ENCODE peak calls at places on chromosomes 13 and 19, in six cellular contexts. One of them, this sample, is unnamed.

GRCh38 chr13:51793570-51794273 is 10.2 kb downstream of the DHRS12 start:
- DNase-seq in GM23338: no peak
- DNase-seq in bronchial epithelial cell: peak
- DNase-seq in left lung: no peak
- DNase-seq in ovary: no peak
- DNase-seq in foreskin fibroblast: peak
- DNase-seq in this sample: peak

GRCh38 chr19:41543582-41543981 is 32.4 kb upstream of the CEACAM21 start:
- DNase-seq in GM23338: no peak
- DNase-seq in bronchial epithelial cell: no peak
- DNase-seq in left lung: no peak
- DNase-seq in ovary: no peak
- DNase-seq in foreskin fibroblast: no peak
- DNase-seq in this sample: no peak

GRCh38 chr19:10797541-10798256 is 38.3 kb downstream of the TMED1 start:
- DNase-seq in GM23338: no peak
- DNase-seq in bronchial epithelial cell: no peak
- DNase-seq in left lung: no peak
- DNase-seq in ovary: no peak
- DNase-seq in foreskin fibroblast: no peak
- DNase-seq in this sample: no peak

GRCh38 chr13:106491928-106492327 is 43.5 kb downstream of the EFNB2 start:
- DNase-seq in GM23338: no peak
- DNase-seq in bronchial epithelial cell: no peak
- DNase-seq in left lung: no peak
- DNase-seq in ovary: no peak
- DNase-seq in foreskin fibroblast: no peak
- DNase-seq in this sample: no peak

GRCh38 chr19:7528522-7529245 is 6.3 kb downstream of the MCOLN1 start:
- DNase-seq in GM23338: no peak
- DNase-seq in bronchial epithelial cell: no peak
- DNase-seq in left lung: no peak
- DNase-seq in ovary: no peak
- DNase-seq in foreskin fibroblast: no peak
- DNase-seq in this sample: no peak

GRCh38 chr19:21164541-21164940 is 22.7 kb downstream of the ZNF431 start:
- DNase-seq in GM23338: no peak
- DNase-seq in bronchial epithelial cell: no peak
- DNase-seq in left lung: no peak
- DNase-seq in ovary: no peak
- DNase-seq in foreskin fibroblast: no peak
- DNase-seq in this sample: no peak

GRCh38 chr19:32318884-32319520 is 26.4 kb upstream of the ZNF507 start:
- DNase-seq in GM23338: peak
- DNase-seq in bronchial epithelial cell: no peak
- DNase-seq in left lung: no peak
- DNase-seq in ovary: no peak
- DNase-seq in foreskin fibroblast: no peak
- DNase-seq in this sample: peak

GRCh38 chr13:30125422-30126073 is 181.8 kb downstream of the KATNAL1 start:
- DNase-seq in GM23338: no peak
- DNase-seq in bronchial epithelial cell: peak
- DNase-seq in left lung: peak
- DNase-seq in ovary: peak
- DNase-seq in foreskin fibroblast: peak
- DNase-seq in this sample: peak

GRCh38 chr13:39016789-39017188 is 21.1 kb downstream of the PROSER1 start:
- DNase-seq in GM23338: peak
- DNase-seq in bronchial epithelial cell: peak
- DNase-seq in left lung: no peak
- DNase-seq in ovary: no peak
- DNase-seq in foreskin fibroblast: no peak
- DNase-seq in this sample: peak

GRCh38 chr13:39013462-39013861 is 22.8 kb upstream of the STOML3 start:
- DNase-seq in GM23338: no peak
- DNase-seq in bronchial epithelial cell: no peak
- DNase-seq in left lung: no peak
- DNase-seq in ovary: no peak
- DNase-seq in foreskin fibroblast: no peak
- DNase-seq in this sample: no peak

GRCh38 chr13:39016087-39016486 is 21.8 kb downstream of the PROSER1 start:
- DNase-seq in GM23338: no peak
- DNase-seq in bronchial epithelial cell: no peak
- DNase-seq in left lung: no peak
- DNase-seq in ovary: no peak
- DNase-seq in foreskin fibroblast: no peak
- DNase-seq in this sample: no peak

DNA sequence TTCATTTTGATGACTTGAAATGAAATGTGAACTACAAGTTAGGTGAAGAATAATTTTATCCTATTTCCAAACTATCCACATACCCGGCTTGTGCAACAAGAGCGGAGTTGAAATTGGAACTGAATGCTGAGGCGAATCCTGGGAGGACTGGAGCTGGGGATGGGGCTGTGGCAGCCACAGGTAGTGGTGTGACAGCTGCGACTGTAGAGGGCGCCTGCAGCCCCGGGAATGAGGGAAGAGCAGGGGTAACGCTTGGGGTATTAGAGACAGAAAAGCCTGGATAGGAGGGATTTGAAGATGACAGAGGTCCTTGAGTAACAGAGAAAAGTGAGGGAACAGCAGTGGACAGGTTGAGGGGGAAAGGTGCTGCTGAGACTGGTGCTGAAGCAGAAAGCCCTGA is 22.0 kb upstream of the STOML3 start:
- DNase-seq in GM23338: peak
- DNase-seq in bronchial epithelial cell: no peak
- DNase-seq in left lung: no peak
- DNase-seq in ovary: no peak
- DNase-seq in foreskin fibroblast: no peak
- DNase-seq in this sample: no peak
- TF ChIP-seq CTCF in GM23338: peak
- TF ChIP-seq CTCF in bronchial epithelial cell: peak
- TF ChIP-seq CTCF in left lung: no peak
- TF ChIP-seq CTCF in ovary: no peak
- TF ChIP-seq CTCF in foreskin fibroblast: no peak
- TF ChIP-seq CTCF in this sample: no peak

GRCh38 chr13:53068841-53069520 is 40.4 kb downstream of the OLFM4 start:
- DNase-seq in GM23338: peak
- DNase-seq in bronchial epithelial cell: no peak
- DNase-seq in left lung: no peak
- DNase-seq in ovary: no peak
- DNase-seq in foreskin fibroblast: no peak
- DNase-seq in this sample: no peak
- TF ChIP-seq CTCF in GM23338: peak
- TF ChIP-seq CTCF in bronchial epithelial cell: no peak
- TF ChIP-seq CTCF in left lung: no peak
- TF ChIP-seq CTCF in ovary: no peak
- TF ChIP-seq CTCF in foreskin fibroblast: no peak
- TF ChIP-seq CTCF in this sample: no peak

DNA sequence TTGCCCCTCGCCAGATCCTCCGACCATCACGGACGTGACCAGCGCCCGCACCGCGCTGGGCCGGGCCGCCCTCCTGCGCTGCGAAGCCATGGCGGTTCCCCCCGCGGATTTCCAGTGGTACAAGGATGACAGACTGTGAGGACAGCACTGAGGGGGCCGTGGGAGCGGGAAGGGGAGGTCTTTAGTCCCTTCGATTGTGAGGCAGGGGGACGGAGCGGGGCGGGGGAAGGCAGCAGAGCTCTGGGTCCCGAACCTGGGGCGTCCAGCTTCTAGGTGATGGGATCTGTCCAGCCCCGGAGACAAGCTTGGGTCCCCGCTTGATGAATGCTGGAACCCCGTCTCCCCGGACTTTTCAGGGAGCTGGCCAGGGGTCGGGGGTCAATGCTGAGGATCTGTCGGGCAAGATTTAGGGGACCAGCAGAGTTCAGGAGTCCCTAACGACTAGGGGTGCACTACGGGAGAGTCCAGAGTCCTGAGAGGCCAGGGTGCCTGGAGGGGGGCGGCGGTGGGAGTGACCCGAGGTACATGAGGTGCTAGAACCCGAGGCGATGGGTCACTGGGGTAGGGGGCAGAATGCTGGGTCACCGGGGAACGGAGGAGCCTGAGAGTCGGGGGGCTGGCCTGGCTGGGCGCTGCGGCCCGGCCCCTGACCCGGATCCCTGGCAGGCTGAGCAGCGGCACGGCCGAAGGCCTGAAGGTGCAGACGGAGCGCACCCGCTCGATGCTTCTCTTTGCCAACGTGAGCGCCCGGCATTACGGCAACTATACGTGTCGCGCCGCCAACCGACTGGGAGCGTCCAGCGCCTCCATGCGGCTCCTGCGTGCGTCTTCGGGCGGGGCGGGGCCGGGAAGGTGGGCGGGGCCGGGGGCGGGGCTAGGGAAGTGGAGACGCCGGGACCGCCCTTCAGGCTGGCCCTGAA is 14.6 kb downstream of the VSIG10L start:
- DNase-seq in GM23338: peak
- DNase-seq in bronchial epithelial cell: no peak
- DNase-seq in left lung: peak
- DNase-seq in ovary: no peak
- DNase-seq in foreskin fibroblast: peak
- DNase-seq in this sample: no peak
- TF ChIP-seq CTCF in GM23338: peak
- TF ChIP-seq CTCF in bronchial epithelial cell: no peak
- TF ChIP-seq CTCF in left lung: no peak
- TF ChIP-seq CTCF in ovary: no peak
- TF ChIP-seq CTCF in foreskin fibroblast: no peak
- TF ChIP-seq CTCF in this sample: no peak

DNA sequence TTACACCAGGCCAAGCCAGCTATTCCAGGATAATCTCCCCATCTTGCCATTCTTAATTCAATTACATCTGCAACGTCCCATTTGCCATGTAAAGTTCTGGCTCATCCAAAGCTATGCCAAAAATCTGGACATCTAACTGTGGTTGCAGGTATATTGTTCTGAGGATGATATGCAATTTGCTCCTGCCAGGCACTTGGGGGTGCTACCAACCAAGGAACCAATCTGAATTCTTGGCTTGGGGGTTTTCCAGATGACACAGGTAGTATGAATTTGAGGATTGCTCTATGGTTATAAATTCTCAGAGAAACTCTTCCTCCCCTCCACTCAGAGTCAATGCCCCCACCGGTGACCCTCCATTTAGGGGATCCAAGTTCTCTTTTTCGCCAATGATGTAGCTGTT is 33.0 kb downstream of the CRYL1 start:
- DNase-seq in GM23338: peak
- DNase-seq in bronchial epithelial cell: peak
- DNase-seq in left lung: no peak
- DNase-seq in ovary: no peak
- DNase-seq in foreskin fibroblast: peak
- DNase-seq in this sample: peak
- TF ChIP-seq CTCF in GM23338: peak
- TF ChIP-seq CTCF in bronchial epithelial cell: peak
- TF ChIP-seq CTCF in left lung: no peak
- TF ChIP-seq CTCF in ovary: no peak
- TF ChIP-seq CTCF in foreskin fibroblast: peak
- TF ChIP-seq CTCF in this sample: peak

This sample was measured in MCF 10A.